ENCODE peak calls at places on chromosomes 2 and 18, in nine cellular contexts. R is neural crest cell; L is activated CD8-positive, alpha-beta T cell treated with anti-CD3 and anti-CD28 coated beads for 36 hours; C is cardiac muscle cell; K is GM12865; P is tibial nerve; W is mesothelial cell of epicardium; O is BE2C; N is endothelial cell. H is an unnamed sample.

GRCh38 chr2:182360012-182360662 is 66.7 kb downstream of the PDE1A start:
- DNase-seq in R (no peak), L (no peak), C (no peak), K (no peak), P (peak), W (no peak), O (no peak), N (no peak), H (no peak)

GRCh38 chr2:134218928-134219707 is 34.8 kb upstream of the MGAT5 start:
- DNase-seq in R (no peak), L (peak), C (no peak), K (peak), P (peak), W (no peak), O (no peak), N (no peak), H (no peak)

GRCh38 chr2:216665717-216666116 is 29.6 kb downstream of the IGFBP5 start:
- DNase-seq in R (peak), L (no peak), C (peak), K (no peak), P (no peak), W (no peak), O (peak), N (no peak), H (no peak)

GRCh38 chr18:59540356-59540755 is 156.9 kb downstream of the CCBE1 start:
- DNase-seq in R (no peak), L (no peak), C (no peak), K (no peak), P (no peak), W (no peak), O (no peak), N (no peak), H (no peak)

GRCh38 chr2:188189356-188189755 is 102.3 kb upstream of the GULP1 start:
- DNase-seq in R (no peak), L (no peak), C (no peak), K (no peak), P (no peak), W (no peak), O (no peak), N (no peak), H (no peak)

GRCh38 chr18:39835303-39836030 is 2119.6 kb upstream of the PIK3C3 start:
- DNase-seq in R (no peak), L (no peak), C (no peak), K (no peak), P (no peak), W (no peak), O (no peak), N (no peak), H (no peak)

GRCh38 chr2:143371616-143372015 is 242.4 kb downstream of the ARHGAP15 start:
- DNase-seq in R (no peak), L (no peak), C (no peak), K (no peak), P (no peak), W (no peak), O (no peak), N (no peak), H (no peak)

GRCh38 chr2:120938132-120938771 is 202.6 kb downstream of the GLI2 start:
- DNase-seq in R (no peak), L (no peak), C (no peak), K (no peak), P (no peak), W (no peak), O (peak), N (no peak), H (no peak)

GRCh38 chr2:196263181-196263747 is 91.9 kb upstream of the STK17B start:
- DNase-seq in R (no peak), L (peak), C (no peak), K (peak), P (no peak), W (no peak), O (peak), N (no peak), H (peak)

GRCh38 chr18:74066018-74066417 is 81.6 kb downstream of the FBXO15 start:
- DNase-seq in R (no peak), L (peak), C (no peak), K (no peak), P (no peak), W (no peak), O (no peak), N (no peak), H (no peak)

GRCh38 chr18:79903071-79903635 is 48.3 kb downstream of the SLC66A2 start:
- DNase-seq in R (no peak), L (no peak), C (no peak), K (no peak), P (no peak), W (no peak), O (no peak), N (no peak), H (no peak)

GRCh38 chr2:196077821-196078220 is 9.2 kb upstream of the DNAH7 start:
- DNase-seq in R (no peak), L (no peak), C (no peak), K (no peak), P (no peak), W (no peak), O (no peak), N (no peak), H (no peak)

GRCh38 chr18:61591200-61591719 is 258.0 kb downstream of the CDH20 start:
- DNase-seq in R (no peak), L (no peak), C (no peak), K (no peak), P (no peak), W (no peak), O (no peak), N (no peak), H (no peak)

GRCh38 chr2:126751477-126751876 is 95.5 kb downstream of the GYPC start:
- DNase-seq in R (no peak), L (no peak), C (no peak), K (no peak), P (no peak), W (no peak), O (no peak), N (no peak), H (no peak)

GRCh38 chr18:49858309-49859005 is 45.1 kb upstream of the ACAA2 start:
- DNase-seq in R (peak), L (peak), C (peak), K (peak), P (peak), W (peak), O (peak), N (peak), H (peak)

DNA sequence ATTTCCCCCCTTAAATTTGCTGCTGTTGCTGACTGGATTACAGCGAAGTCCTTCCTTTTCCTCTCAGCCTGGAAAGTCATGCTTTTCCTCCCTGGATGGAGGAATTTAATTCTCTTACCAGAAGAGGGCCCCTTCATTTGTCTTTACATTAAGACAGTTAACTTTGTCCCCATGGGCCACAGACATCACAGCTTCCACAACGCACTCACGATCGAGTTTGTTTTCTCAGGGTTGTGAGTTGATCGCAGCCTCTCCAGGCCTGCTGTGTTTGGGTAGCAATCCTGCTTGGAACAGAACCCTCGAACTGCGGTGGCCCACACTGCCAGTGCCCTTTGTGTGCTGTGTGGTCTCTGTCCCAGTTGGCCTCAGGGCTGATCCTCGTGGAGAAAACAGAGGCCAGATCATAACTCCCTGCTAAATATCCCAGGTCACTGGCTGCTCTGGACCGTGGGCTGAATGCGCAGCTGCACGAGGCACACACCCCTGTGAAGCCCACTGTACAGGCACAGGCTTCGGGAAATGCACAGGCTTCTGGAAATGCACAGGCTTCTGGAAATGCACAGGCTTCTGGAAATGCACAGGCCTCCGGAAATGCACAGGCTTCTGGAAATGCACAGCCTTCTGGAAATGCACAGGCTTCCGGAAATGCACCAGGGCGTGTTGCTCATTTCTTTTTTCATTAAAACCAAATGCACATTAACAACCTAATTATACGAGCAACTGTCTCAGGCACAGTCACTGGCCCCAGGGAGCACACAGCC is 2.2 kb upstream of the PDIA6 start:
- DNase-seq in R (no peak), L (no peak), C (no peak), K (no peak), P (no peak), W (no peak), O (peak), N (no peak), H (no peak)
- TF ChIP-seq CTCF in R (no peak), L (no peak), C (peak), K (no peak), P (no peak), W (no peak), O (peak), N (no peak), H (no peak)

DNA sequence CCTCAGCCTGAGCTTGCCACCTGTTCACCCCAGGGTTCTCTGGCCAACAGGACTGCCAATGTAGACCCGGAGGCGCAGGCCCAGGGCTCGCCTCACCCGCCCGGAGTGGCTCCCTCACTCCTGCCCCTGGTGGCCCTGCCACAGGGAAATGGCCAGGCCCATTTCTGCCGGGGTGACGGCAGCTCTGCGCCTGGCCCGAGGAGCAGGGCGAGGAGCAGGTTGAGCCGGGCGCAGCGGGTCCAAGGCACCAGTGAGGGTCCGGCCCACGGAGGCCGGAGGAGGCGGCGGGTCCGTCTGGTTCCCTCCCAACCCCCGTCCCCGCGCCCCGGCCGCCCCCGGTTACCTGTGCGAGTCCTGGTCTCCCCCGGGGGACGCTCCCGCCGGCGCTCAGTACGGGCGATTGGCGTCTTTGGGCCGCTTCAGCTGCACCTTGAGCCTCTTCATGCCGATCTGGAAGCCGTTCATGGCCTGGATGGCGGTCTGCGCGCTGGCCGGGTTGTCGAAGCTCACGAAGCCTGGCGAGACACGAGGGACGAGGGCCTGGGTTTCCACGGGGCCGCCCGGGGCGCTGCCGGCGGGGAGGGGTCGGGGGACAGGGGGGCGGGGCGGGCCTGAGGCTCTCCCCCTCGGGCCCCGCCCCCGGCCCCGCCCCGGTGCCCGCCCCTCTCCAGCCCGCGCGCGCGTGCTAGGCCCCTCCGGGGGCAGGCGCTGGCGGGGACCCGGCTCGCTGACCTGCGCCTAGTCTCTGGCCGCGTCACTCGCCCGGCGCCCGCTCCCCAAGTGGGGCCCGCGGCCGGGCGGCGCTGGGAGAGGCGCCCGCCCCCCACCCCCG is 312.0 kb downstream of the CELF4 start:
- DNase-seq in R (peak), L (peak), C (peak), K (peak), P (no peak), W (peak), O (peak), N (peak), H (peak)
- TF ChIP-seq CTCF in R (no peak), L (no peak), C (no peak), K (no peak), P (no peak), W (no peak), O (no peak), N (no peak), H (no peak)

DNA sequence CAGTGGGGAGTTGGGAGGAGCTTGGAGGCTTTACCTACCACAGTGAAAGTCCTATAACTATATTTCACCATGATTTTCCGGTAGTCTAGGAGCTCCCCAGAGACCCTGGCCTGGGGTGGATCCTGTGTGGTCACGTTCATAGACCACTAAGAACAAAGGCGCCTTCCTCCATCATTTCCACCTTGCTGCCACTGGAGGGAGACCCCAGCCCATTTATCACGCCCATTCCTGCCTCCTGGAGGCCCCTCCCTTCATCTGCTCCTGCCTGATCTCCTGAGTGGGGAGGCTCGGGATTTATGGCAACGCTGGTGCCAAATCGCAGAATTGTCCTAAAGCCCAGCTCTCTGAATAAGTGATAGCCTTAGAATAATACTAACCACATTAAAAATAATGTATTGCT is 507.6 kb upstream of the SPHKAP start:
- DNase-seq in R (peak), L (no peak), C (peak), K (no peak), P (no peak), W (no peak), O (peak), N (peak), H (no peak)
- TF ChIP-seq CTCF in R (peak), L (no peak), C (no peak), K (no peak), P (no peak), W (peak), O (no peak), N (peak), H (no peak)

GRCh38 chr2:239392072-239392357 is 8.8 kb downstream of the HDAC4 start:
- DNase-seq in R (no peak), L (no peak), C (no peak), K (no peak), P (no peak), W (no peak), O (no peak), N (no peak), H (no peak)

GRCh38 chr2:239391286-239392071 is 9.3 kb downstream of the HDAC4 start:
- DNase-seq in R (no peak), L (no peak), C (no peak), K (no peak), P (no peak), W (no peak), O (peak), N (no peak), H (no peak)

GRCh38 chr2:239392688-239393400 is 8.0 kb downstream of the HDAC4 start:
- DNase-seq in R (no peak), L (no peak), C (no peak), K (no peak), P (no peak), W (no peak), O (no peak), N (no peak), H (no peak)

GRCh38 chr2:239389414-239390329 is 11.1 kb downstream of the HDAC4 start:
- DNase-seq in R (no peak), L (no peak), C (no peak), K (no peak), P (no peak), W (no peak), O (no peak), N (no peak), H (no peak)

DNA sequence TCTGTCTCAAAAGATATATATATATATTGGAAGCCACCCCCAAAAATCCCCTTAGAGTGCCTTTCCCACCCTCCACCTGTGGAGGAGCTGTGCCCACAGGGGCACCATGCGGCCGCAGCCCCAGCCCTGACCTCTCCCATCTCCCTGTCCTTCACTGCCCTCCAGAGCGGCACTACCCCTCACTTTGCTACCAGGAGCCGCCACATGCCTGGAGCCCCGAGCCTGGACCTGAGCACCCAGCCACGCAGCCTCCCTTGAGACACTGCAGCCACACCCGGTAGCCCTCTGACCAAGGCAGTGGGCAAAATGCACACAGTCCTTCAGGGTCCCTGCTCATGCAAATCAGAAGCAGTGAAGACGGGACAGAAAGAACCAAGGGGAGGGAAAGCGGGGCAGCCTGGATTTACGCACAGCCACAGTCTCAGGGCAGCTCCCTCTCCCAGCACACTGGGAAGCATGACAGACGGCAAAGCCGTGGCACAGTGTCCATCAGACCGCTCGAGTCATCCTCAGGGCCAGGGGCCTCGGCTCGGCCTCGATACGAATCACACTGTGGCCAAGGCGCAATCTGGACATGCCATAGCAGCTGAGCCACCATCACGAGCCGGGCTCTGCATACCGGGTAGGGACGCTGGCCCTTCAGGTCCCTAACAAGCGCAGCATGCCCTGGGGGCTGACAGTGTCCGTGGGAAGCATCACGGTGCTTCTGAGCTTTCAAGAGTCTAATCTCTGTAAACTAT is 10.1 kb downstream of the HDAC4 start:
- DNase-seq in R (no peak), L (no peak), C (no peak), K (no peak), P (no peak), W (no peak), O (peak), N (no peak), H (no peak)
- TF ChIP-seq CTCF in R (no peak), L (no peak), C (no peak), K (no peak), P (no peak), W (no peak), O (no peak), N (no peak), H (no peak)

GRCh38 chr2:42085706-42086487 is 38.1 kb downstream of the PKDCC start:
- DNase-seq in R (no peak), L (no peak), C (no peak), K (no peak), P (no peak), W (no peak), O (no peak), N (no peak), H (no peak)

GRCh38 chr2:42087857-42088195 is 40.0 kb downstream of the PKDCC start:
- DNase-seq in R (no peak), L (no peak), C (no peak), K (no peak), P (no peak), W (no peak), O (no peak), N (no peak), H (no peak)

GRCh38 chr2:42087137-42087856 is 39.5 kb downstream of the PKDCC start:
- DNase-seq in R (no peak), L (no peak), C (no peak), K (no peak), P (no peak), W (no peak), O (no peak), N (no peak), H (no peak)

GRCh38 chr2:42084231-42084671 is 36.4 kb downstream of the PKDCC start:
- DNase-seq in R (no peak), L (no peak), C (no peak), K (no peak), P (peak), W (no peak), O (no peak), N (no peak), H (no peak)

GRCh38 chr2:42086500-42086953 is 38.7 kb downstream of the PKDCC start:
- DNase-seq in R (peak), L (peak), C (peak), K (peak), P (peak), W (no peak), O (peak), N (peak), H (peak)
- TF ChIP-seq CTCF in R (peak), L (peak), C (peak), K (peak), P (peak), W (peak), O (peak), N (peak), H (peak)

DNA sequence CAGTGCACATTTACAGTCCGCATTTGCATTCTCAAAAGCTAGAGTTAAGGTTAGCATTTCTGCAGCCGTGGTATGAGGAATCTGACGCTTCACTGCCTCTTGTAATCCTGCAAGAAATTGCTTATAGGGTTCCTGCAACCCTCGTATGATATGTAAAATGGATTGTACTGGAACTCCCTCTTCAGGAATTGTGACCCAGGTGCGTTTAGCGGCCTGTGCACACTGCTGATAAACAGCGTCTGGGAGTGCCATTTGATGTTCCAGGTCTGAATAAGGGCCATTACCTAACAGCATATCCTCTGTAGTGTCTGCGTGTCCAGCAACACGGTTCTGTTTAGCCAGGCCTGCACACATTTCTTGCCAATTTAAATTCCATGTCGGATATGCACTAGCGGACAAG is 42.5 kb downstream of the CXCR4 start:
- DNase-seq in R (no peak), L (no peak), C (no peak), K (no peak), P (no peak), W (no peak), O (no peak), N (no peak), H (no peak)
- TF ChIP-seq CTCF in R (no peak), L (no peak), C (no peak), K (no peak), P (no peak), W (no peak), O (no peak), N (no peak), H (no peak)

GRCh38 chr2:54657664-54658083 is 65.8 kb upstream of the EML6 start:
- DNase-seq in R (peak), L (peak), C (peak), K (peak), P (peak), W (no peak), O (peak), N (peak), H (peak)
- TF ChIP-seq CTCF in R (peak), L (peak), C (peak), K (peak), P (peak), W (no peak), O (peak), N (peak), H (peak)

H was measured in GM10248.